ENCODE peak calls at places on chromosomes 7 and 10, in ten cellular contexts. T is NCI-H2081; F is CD4-positive, alpha-beta T cell; Z is neural crest cell; Q is naive B cell; S is HCEC 1CT; R is nephron progenitor cell; D is tibial artery; Y is stimulated activated naive B cell treated with anti-CD40 and anti-IgM and Interleukin-4, amounts not matched to agents 10 μg/mL and 1 μg/mL and 100 μg/mL, for 72 hours; C is body of pancreas. H is an unnamed sample.

GRCh38 chr7:96596120-96596826 is 113.4 kb downstream of the SEM1 start:
- DNase-seq in T (peak; percentile 99), F (no peak), Z (no peak), Q (no peak), S (peak; percentile 14), R (no peak), D (no peak), Y (no peak), C (peak; percentile 43), H (no peak)

GRCh38 chr7:44175730-44176129 is 13.5 kb downstream of the GCK start:
- DNase-seq in T (no peak), F (no peak), Z (no peak), Q (no peak), S (no peak), R (no peak), D (no peak), Y (no peak), C (no peak), H (no peak)

GRCh38 chr7:156039194-156039593 is 226.9 kb upstream of the SHH start:
- DNase-seq in T (no peak), F (no peak), Z (no peak), Q (no peak), S (no peak), R (no peak), D (no peak), Y (no peak), C (no peak), H (no peak)

GRCh38 chr7:22357311-22358175 is 589 bp upstream of the RAPGEF5 start:
- DNase-seq in T (no peak), F (no peak), Z (peak; percentile 2), Q (no peak), S (no peak), R (peak; percentile 42), D (no peak), Y (no peak), C (peak; percentile 31), H (no peak)

GRCh38 chr7:104838537-104839299 is 175.3 kb upstream of the KMT2E start:
- DNase-seq in T (no peak), F (no peak), Z (no peak), Q (no peak), S (no peak), R (no peak), D (no peak), Y (peak; percentile 28), C (no peak), H (no peak)

GRCh38 chr10:125023269-125023668 is 81.3 kb downstream of the ZRANB1 start:
- DNase-seq in T (peak; percentile 54), F (no peak), Z (no peak), Q (no peak), S (no peak), R (no peak), D (no peak), Y (no peak), C (peak; percentile 49), H (no peak)

GRCh38 chr7:1704326-1705241 is 34.5 kb downstream of the ELFN1 start:
- DNase-seq in T (no peak), F (no peak), Z (no peak), Q (no peak), S (no peak), R (no peak), D (no peak), Y (no peak), C (no peak), H (no peak)

GRCh38 chr7:69245646-69246045 is 352.6 kb upstream of the AUTS2 start:
- DNase-seq in T (no peak), F (no peak), Z (no peak), Q (no peak), S (no peak), R (no peak), D (no peak), Y (no peak), C (no peak), H (no peak)

GRCh38 chr10:5619366-5620211 is 46.8 kb downstream of the ASB13 start:
- DNase-seq in T (no peak), F (no peak), Z (no peak), Q (no peak), S (no peak), R (no peak), D (peak; percentile 66), Y (no peak), C (no peak), H (no peak)